ENCODE peak calls at places on chromosomes 2 and 18, in eight cellular contexts. D, R, K, I, W, A, N and G are unnamed samples.

GRCh38 chr2:143357956-143358355 is 228.7 kb downstream of the ARHGAP15 start:
- DNase-seq in N (no peak), D (no peak), I (no peak), K (no peak), R (no peak), W (no peak), A (no peak), G (no peak)

GRCh38 chr18:25832008-25832604 is 258.3 kb downstream of the SS18 start:
- DNase-seq in I (peak), D (peak), N (no peak), A (no peak), W (no peak), K (no peak), R (peak), G (no peak)

GRCh38 chr2:222318712-222319575 is 20.1 kb upstream of the PAX3 start:
- DNase-seq in R (no peak), W (no peak), I (peak), A (peak), D (peak), N (no peak), K (no peak), G (no peak)

GRCh38 chr2:20609349-20609994 is 41.4 kb downstream of the HS1BP3 start:
- DNase-seq in D (peak), K (no peak), W (no peak), R (no peak), A (no peak), I (no peak), N (no peak), G (no peak)

GRCh38 chr2:219998099-219998498 is 370.7 kb downstream of the SLC4A3 start:
- DNase-seq in N (no peak), I (no peak), A (no peak), R (no peak), K (no peak), D (peak), W (no peak), G (no peak)

GRCh38 chr2:238378230-238379095 is 48.3 kb upstream of the ASB1 start:
- DNase-seq in D (no peak), N (no peak), K (no peak), I (no peak), R (no peak), W (no peak), A (no peak), G (no peak)

GRCh38 chr2:213285404-213285803 is 1.1 kb downstream of the SPAG16 start:
- DNase-seq in W (no peak), A (no peak), I (no peak), N (no peak), D (no peak), R (no peak), K (no peak), G (no peak)

GRCh38 chr2:28447943-28448737 is 47.7 kb upstream of the PLB1 start:
- DNase-seq in D (peak), K (no peak), W (no peak), I (no peak), N (no peak), R (peak), A (peak), G (no peak)

GRCh38 chr18:21115519-21116411 is 4.2 kb upstream of the ROCK1 start:
- DNase-seq in A (no peak), D (peak), R (peak), K (no peak), W (no peak), N (no peak), I (no peak), G (no peak)

GRCh38 chr2:120305296-120305695 is 40.6 kb upstream of the INHBB start:
- DNase-seq in K (no peak), N (no peak), A (no peak), D (no peak), W (no peak), I (no peak), R (no peak), G (no peak)

GRCh38 chr2:24724111-24724775 is 68.9 kb downstream of the PTRHD1 start:
- DNase-seq in D (peak), R (no peak), W (no peak), I (no peak), A (no peak), N (no peak), K (no peak), G (no peak)

GRCh38 chr18:55488473-55488872 is 99.5 kb downstream of the TCF4 start:
- DNase-seq in K (no peak), N (no peak), R (no peak), W (no peak), I (no peak), A (no peak), D (no peak), G (no peak)

GRCh38 chr2:70790079-70790963 is at the start of gene FIGLA:
- DNase-seq in R (no peak), D (no peak), A (no peak), W (no peak), K (no peak), N (no peak), I (no peak), G (no peak)

GRCh38 chr2:110667061-110667460 is 10.8 kb downstream of the BUB1 start:
- DNase-seq in K (no peak), W (no peak), R (no peak), D (no peak), I (no peak), A (no peak), N (no peak), G (no peak)

GRCh38 chr2:19362094-19362649 is 3.7 kb upstream of the OSR1 start:
- DNase-seq in K (no peak), R (no peak), D (peak), I (no peak), N (no peak), W (no peak), A (no peak), G (no peak)